ENCODE peak calls at places on chromosomes 1 and 21, in ten cellular contexts. Z, W, T, S, Y, V, Q, P, A and L are unnamed samples.

GRCh38 chr1:11337536-11338350 is 64.7 kb downstream of the UBIAD1 start:
- DNase-seq in Z (peak), W (no peak), T (peak), S (no peak), Y (peak), V (peak), Q (peak), P (peak), A (peak), L (no peak)

GRCh38 chr1:71834570-71835441 is 447.5 kb downstream of the NEGR1 start:
- DNase-seq in Z (no peak), W (no peak), T (no peak), S (no peak), Y (no peak), V (peak), Q (peak), P (no peak), A (peak), L (no peak)

GRCh38 chr1:23989249-23989648 is 9.1 kb upstream of the SRSF10 start:
- DNase-seq in Z (no peak), W (no peak), T (no peak), S (no peak), Y (no peak), V (no peak), Q (no peak), P (no peak), A (no peak), L (no peak)

GRCh38 chr1:37954316-37954971 is 7.6 kb upstream of the INPP5B start:
- DNase-seq in Z (peak), W (no peak), T (no peak), S (no peak), Y (no peak), V (no peak), Q (no peak), P (no peak), A (no peak), L (no peak)

GRCh38 chr1:239718997-239719628 is 332.7 kb downstream of the CHRM3 start:
- DNase-seq in Z (no peak), W (no peak), T (no peak), S (no peak), Y (peak), V (no peak), Q (no peak), P (no peak), A (no peak), L (no peak)

GRCh38 chr1:199759268-199759724 is 268.2 kb upstream of the NR5A2 start:
- DNase-seq in Z (no peak), W (no peak), T (no peak), S (no peak), Y (no peak), V (no peak), Q (peak), P (no peak), A (no peak), L (peak)

GRCh38 chr1:28671254-28671780 is 2.7 kb downstream of the GMEB1 start:
- DNase-seq in Z (no peak), W (no peak), T (no peak), S (no peak), Y (no peak), V (no peak), Q (no peak), P (no peak), A (no peak), L (no peak)

GRCh38 chr21:44800103-44800502 is 1.5 kb downstream of the UBE2G2 start:
- DNase-seq in Z (no peak), W (peak), T (no peak), S (no peak), Y (no peak), V (peak), Q (peak), P (no peak), A (peak), L (peak)

GRCh38 chr1:226657788-226658537 is 81.1 kb downstream of the ITPKB start:
- DNase-seq in Z (peak), W (no peak), T (no peak), S (peak), Y (no peak), V (no peak), Q (no peak), P (no peak), A (no peak), L (peak)

GRCh38 chr21:34052171-34052570 is 21.2 kb upstream of the MRPS6 start:
- DNase-seq in Z (no peak), W (no peak), T (no peak), S (no peak), Y (no peak), V (no peak), Q (no peak), P (no peak), A (no peak), L (no peak)

GRCh38 chr1:109256971-109257681 is 7.8 kb downstream of the CELSR2 start:
- DNase-seq in Z (no peak), W (no peak), T (no peak), S (no peak), Y (no peak), V (no peak), Q (no peak), P (no peak), A (no peak), L (peak)

GRCh38 chr1:204443260-204443619 is 31.6 kb upstream of the PPP1R15B start:
- DNase-seq in Z (no peak), W (peak), T (no peak), S (no peak), Y (no peak), V (no peak), Q (no peak), P (no peak), A (no peak), L (peak)

GRCh38 chr1:214439352-214440119 is 111.9 kb downstream of the PTPN14 start:
- DNase-seq in Z (no peak), W (peak), T (no peak), S (no peak), Y (peak), V (no peak), Q (peak), P (no peak), A (no peak), L (peak)

GRCh38 chr1:47791879-47792608 is 205.1 kb downstream of the TRABD2B start:
- DNase-seq in Z (no peak), W (no peak), T (no peak), S (no peak), Y (no peak), V (no peak), Q (no peak), P (no peak), A (no peak), L (peak)

GRCh38 chr1:214537219-214537618 is 14.2 kb downstream of the PTPN14 start:
- DNase-seq in Z (peak), W (no peak), T (no peak), S (no peak), Y (no peak), V (no peak), Q (peak), P (no peak), A (no peak), L (peak)

GRCh38 chr1:9861371-9861770 is 37.6 kb upstream of the CLSTN1 start:
- DNase-seq in Z (no peak), W (no peak), T (no peak), S (no peak), Y (no peak), V (no peak), Q (no peak), P (no peak), A (peak), L (no peak)

GRCh38 chr1:47785118-47785517 is 212.1 kb downstream of the TRABD2B start:
- DNase-seq in Z (no peak), W (no peak), T (no peak), S (no peak), Y (no peak), V (no peak), Q (no peak), P (no peak), A (no peak), L (no peak)

GRCh38 chr1:31976401-31976800 is 37.3 kb upstream of the KHDRBS1 start:
- DNase-seq in Z (no peak), W (no peak), T (no peak), S (no peak), Y (no peak), V (no peak), Q (no peak), P (no peak), A (no peak), L (no peak)

GRCh38 chr1:77126309-77126708 is 92.9 kb downstream of the PIGK start:
- DNase-seq in Z (peak), W (peak), T (no peak), S (no peak), Y (no peak), V (no peak), Q (peak), P (no peak), A (peak), L (peak)

GRCh38 chr1:44862829-44863406 is 19.9 kb upstream of the PTCH2 start:
- DNase-seq in Z (no peak), W (no peak), T (no peak), S (no peak), Y (no peak), V (no peak), Q (no peak), P (no peak), A (no peak), L (peak)

GRCh38 chr21:45019076-45019886 is 55.1 kb upstream of the ADARB1 start:
- DNase-seq in Z (no peak), W (no peak), T (no peak), S (no peak), Y (no peak), V (peak), Q (no peak), P (no peak), A (peak), L (no peak)

GRCh38 chr1:193794239-193794638 is 607.8 kb upstream of the B3GALT2 start:
- DNase-seq in Z (no peak), W (no peak), T (no peak), S (no peak), Y (no peak), V (no peak), Q (peak), P (no peak), A (no peak), L (no peak)

GRCh38 chr1:104765115-104765514 is 1015.4 kb downstream of the AMY1C start:
- DNase-seq in Z (no peak), W (no peak), T (no peak), S (no peak), Y (no peak), V (no peak), Q (no peak), P (no peak), A (no peak), L (peak)

GRCh38 chr1:47594627-47595026 is 156.8 kb downstream of the FOXD2 start:
- DNase-seq in Z (no peak), W (no peak), T (no peak), S (no peak), Y (no peak), V (no peak), Q (no peak), P (no peak), A (no peak), L (no peak)

GRCh38 chr1:3904006-3904842 is 4.2 kb upstream of the C1orf174 start:
- DNase-seq in Z (no peak), W (no peak), T (no peak), S (no peak), Y (no peak), V (no peak), Q (no peak), P (no peak), A (no peak), L (no peak)

GRCh38 chr1:22592919-22593790 is 29.9 kb downstream of the EPHA8 start:
- DNase-seq in Z (no peak), W (no peak), T (no peak), S (no peak), Y (no peak), V (peak), Q (no peak), P (no peak), A (no peak), L (no peak)

GRCh38 chr1:8477983-8478362 is 160.1 kb downstream of the SLC45A1 start:
- DNase-seq in Z (no peak), W (no peak), T (no peak), S (no peak), Y (no peak), V (no peak), Q (no peak), P (no peak), A (no peak), L (no peak)

GRCh38 chr1:178634445-178634844 is 90.6 kb upstream of the RALGPS2 start:
- DNase-seq in Z (no peak), W (no peak), T (no peak), S (no peak), Y (no peak), V (no peak), Q (no peak), P (no peak), A (no peak), L (peak)

GRCh38 chr1:241499910-241500309 is 19.6 kb downstream of the FH start:
- DNase-seq in Z (peak), W (peak), T (no peak), S (no peak), Y (no peak), V (no peak), Q (peak), P (no peak), A (peak), L (peak)

GRCh38 chr1:31849653-31850052 is 33.8 kb upstream of the SPOCD1 start:
- DNase-seq in Z (no peak), W (no peak), T (no peak), S (no peak), Y (no peak), V (no peak), Q (no peak), P (no peak), A (no peak), L (no peak)

GRCh38 chr1:62241357-62242131 is 46.9 kb downstream of the L1TD1 start:
- DNase-seq in Z (peak), W (no peak), T (no peak), S (no peak), Y (no peak), V (no peak), Q (no peak), P (no peak), A (peak), L (no peak)

GRCh38 chr1:109818351-109819325 is 54.9 kb upstream of the EPS8L3 start:
- DNase-seq in Z (no peak), W (peak), T (no peak), S (no peak), Y (no peak), V (no peak), Q (no peak), P (no peak), A (no peak), L (no peak)

GRCh38 chr1:3520419-3521378 is 66.2 kb downstream of the ARHGEF16 start:
- DNase-seq in Z (no peak), W (no peak), T (no peak), S (no peak), Y (no peak), V (no peak), Q (no peak), P (no peak), A (no peak), L (no peak)